ENCODE peak calls at places on chromosomes 2 and 18, in five cellular contexts. M is heart left ventricle, N is OCI-LY7, G is stomach, S is sigmoid colon. R is an unnamed sample.

GRCh38 chr2:219983836-219984235 is 356.4 kb downstream of the SLC4A3 start:
- DNase-seq in G (no peak), S (no peak), N (no peak), M (no peak), R (no peak)

GRCh38 chr2:170073288-170073687 is 104.7 kb upstream of the MYO3B start:
- DNase-seq in G (peak; percentile 50), N (no peak), S (peak; percentile 71), M (peak; percentile 46), R (peak; percentile 64)

GRCh38 chr2:143974262-143974661 is 545.7 kb downstream of the ZEB2 start:
- DNase-seq in G (no peak), M (no peak), S (no peak), N (no peak), R (no peak)

GRCh38 chr2:207836526-207837133 is 66.9 kb upstream of the FZD5 start:
- DNase-seq in N (no peak), M (peak; percentile 45), G (peak; percentile 46), S (no peak), R (no peak)

GRCh38 chr2:24785704-24786321 is 7.4 kb downstream of the PTRHD1 start:
- DNase-seq in M (no peak), N (peak; percentile 82), G (no peak), S (no peak), R (peak; percentile 19)

GRCh38 chr2:109611467-109612095 is 2.2 kb downstream of the SEPTIN10 start:
- DNase-seq in M (no peak), S (no peak), N (no peak), G (no peak), R (no peak)

GRCh38 chr2:207663870-207664545 is 38.8 kb upstream of the METTL21A start:
- DNase-seq in G (no peak), S (no peak), M (no peak), N (no peak), R (no peak)

GRCh38 chr2:164205347-164205746 is 415.9 kb downstream of the GRB14 start:
- DNase-seq in N (no peak), G (no peak), S (no peak), M (no peak), R (no peak)

GRCh38 chr2:39379643-39380524 is 57.2 kb downstream of the MAP4K3 start:
- DNase-seq in M (peak; percentile 22), G (no peak), N (peak; percentile 65), S (no peak), R (peak; percentile 62)

GRCh38 chr2:200962821-200963128 is 685 bp downstream of the ORC2 start:
- DNase-seq in S (no peak), G (no peak), N (no peak), M (peak; percentile 20), R (no peak)

GRCh38 chr2:170815746-170816498 is 765 bp upstream of the GAD1 start:
- DNase-seq in G (peak; percentile 72), M (no peak), S (no peak), N (peak; percentile 50), R (peak; percentile 81)

GRCh38 chr2:68653538-68653982 is 10.2 kb downstream of the PROKR1 start:
- DNase-seq in M (no peak), G (peak; percentile 63), S (no peak), N (no peak), R (no peak)

GRCh38 chr2:100554788-100555407 is 7.9 kb upstream of the PDCL3 start:
- DNase-seq in N (no peak), M (no peak), S (no peak), G (no peak), R (no peak)

GRCh38 chr2:119464977-119465376 is 33.3 kb downstream of the TMEM37 start:
- DNase-seq in S (peak; percentile 64), M (no peak), N (no peak), G (no peak), R (no peak)

GRCh38 chr18:8798996-8799395 is 93.6 kb downstream of the MTCL1 start:
- DNase-seq in S (no peak), G (peak; percentile 51), M (peak; percentile 45), N (no peak), R (no peak)

GRCh38 chr2:182642328-182642727 is 73.7 kb upstream of the DNAJC10 start:
- DNase-seq in S (peak; percentile 72), M (peak; percentile 26), N (peak; percentile 55), G (peak; percentile 33), R (peak; percentile 19)

GRCh38 chr18:48933578-48934399 is 17.0 kb downstream of the SMAD7 start:
- DNase-seq in N (no peak), M (no peak), S (no peak), G (peak; percentile 45), R (no peak)
- H3K27ac ChIP-seq in N (peak overlapping the region; percentile 90), M (peak overlapping the region; percentile 86), S (peak overlapping the region; percentile 88), G (peak overlapping the region; percentile 97), R (peak overlapping the region; percentile 91)

DNA sequence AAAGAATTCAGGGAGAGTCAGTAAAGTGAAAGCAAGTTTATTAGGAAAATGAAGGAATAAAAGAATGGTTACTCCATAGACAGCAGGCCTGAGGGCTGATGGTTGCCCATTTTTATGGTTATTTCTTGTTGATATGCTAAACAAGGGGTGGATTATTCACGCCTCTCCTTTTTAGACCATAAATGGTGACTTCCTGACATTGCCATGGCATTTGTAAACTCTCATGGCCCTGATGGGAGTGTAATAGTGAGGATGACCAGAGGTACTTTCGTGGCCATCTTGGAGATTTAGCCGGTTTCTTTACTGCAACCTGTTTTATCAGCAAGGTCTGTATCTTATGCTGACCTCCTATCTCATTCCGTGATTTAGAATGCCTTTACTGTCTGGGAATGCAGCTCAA is 166.8 kb downstream of the PMAIP1 start:
- DNase-seq in S (no peak), N (no peak), G (no peak), M (no peak), R (no peak)
- H3K4me3 ChIP-seq in S (no peak overlapping the region), N (no peak overlapping the region), G (no peak overlapping the region), M (no peak overlapping the region), R (no peak overlapping the region)

GRCh38 chr2:215712219-215712849 is 276.5 kb upstream of the FN1 start:
- DNase-seq in G (no peak), N (no peak), S (no peak), M (no peak), R (no peak)
- H3K27ac ChIP-seq in G (peak overlapping the region; percentile 43), N (no peak overlapping the region), S (peak overlapping the region; percentile 66), M (peak overlapping the region; percentile 58), R (no peak overlapping the region)

DNA sequence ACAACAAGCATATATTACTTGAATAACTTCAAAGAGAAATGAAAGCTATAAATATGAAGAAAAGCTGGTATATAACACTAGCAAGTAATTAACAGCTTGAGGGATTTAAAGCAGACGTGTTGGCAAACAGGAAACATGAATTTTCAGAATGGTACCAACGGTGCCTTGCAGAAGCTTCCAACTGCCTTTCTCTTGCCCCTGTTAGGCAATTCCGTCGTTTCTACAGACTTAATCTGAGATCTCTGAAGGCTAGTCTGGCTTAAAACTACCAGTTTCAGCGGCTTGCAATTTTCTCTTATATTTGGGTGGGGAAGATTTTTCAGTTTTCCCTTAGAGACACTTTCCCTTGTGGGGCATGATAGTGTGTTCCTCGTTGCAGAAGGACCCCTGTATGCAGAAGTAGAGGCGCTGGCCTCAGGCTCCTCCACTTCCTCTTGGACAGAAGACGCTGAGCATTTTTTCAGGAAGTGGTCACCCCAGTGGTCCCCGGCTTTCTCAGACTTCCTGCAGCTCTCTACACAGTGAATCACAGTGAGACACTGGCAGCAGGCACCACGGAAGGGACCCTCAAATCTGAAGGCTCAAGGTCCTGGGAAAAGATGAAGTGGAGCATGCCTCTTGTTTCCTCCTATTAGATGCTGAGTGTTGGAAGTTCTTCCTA is 56.2 kb upstream of the SLC16A14 start:
- DNase-seq in M (peak; percentile 14), S (no peak), G (peak; percentile 30), N (no peak), R (no peak)
- H3K4me3 ChIP-seq in M (no peak overlapping the region), S (no peak overlapping the region), G (no peak overlapping the region), N (no peak overlapping the region), R (no peak overlapping the region)

GRCh38 chr2:160275646-160276045 is 75.6 kb upstream of the ITGB6 start:
- DNase-seq in N (no peak), M (no peak), G (no peak), S (no peak), R (no peak)
- H3K27ac ChIP-seq in N (no peak overlapping the region), M (no peak overlapping the region), G (no peak overlapping the region), S (no peak overlapping the region), R (peak overlapping the region; percentile 56)

GRCh38 chr2:10076988-10077527 is 3.2 kb downstream of the CYS1 start:
- DNase-seq in N (no peak), S (no peak), G (no peak), M (no peak), R (no peak)
- H3K4me3 ChIP-seq in N (no peak overlapping the region), S (no peak overlapping the region), G (no peak overlapping the region), M (no peak overlapping the region), R (no peak overlapping the region)

GRCh38 chr2:95526360-95527341 is 42.1 kb upstream of the TRIM43B start:
- DNase-seq in S (peak; percentile 78), M (peak; percentile 75), N (no peak), G (peak; percentile 74), R (peak; percentile 74)
- H3K27ac ChIP-seq in S (peak overlapping the region; percentile 77), M (peak overlapping the region; percentile 81), N (no peak overlapping the region), G (peak overlapping the region; percentile 84), R (peak overlapping the region; percentile 78)

GRCh38 chr2:10079192-10079930 is 850 bp downstream of the CYS1 start:
- DNase-seq in M (no peak), N (peak; percentile 31), S (peak; percentile 87), G (no peak), R (no peak)
- H3K4me3 ChIP-seq in M (peak overlapping the region; percentile 62), N (no peak overlapping the region), S (peak overlapping the region; percentile 45), G (peak overlapping the region; percentile 69), R (peak overlapping the region; percentile 36)

GRCh38 chr2:179240481-179241451 is 23.9 kb downstream of the SESTD1 start:
- DNase-seq in S (no peak), G (no peak), N (no peak), M (no peak), R (no peak)
- H3K27ac ChIP-seq in S (no peak overlapping the region), G (peak overlapping the region; percentile 27), N (no peak overlapping the region), M (no peak overlapping the region), R (no peak overlapping the region)

R was measured in body of pancreas.